ENCODE peak calls at places on chromosomes 12 and 14, in five cellular contexts. One of them, this sample, is unnamed.

GRCh38 chr12:127928615-127929014 is 338.4 kb upstream of the TMEM132C start:
- DNase-seq in HepG2: no peak
- DNase-seq in SK-N-SH: no peak
- DNase-seq in K562: no peak
- DNase-seq in GM12878: no peak
- DNase-seq in this sample: no peak

GRCh38 chr12:12364787-12365441 is 8.0 kb downstream of the BORCS5 start:
- DNase-seq in HepG2: no peak
- DNase-seq in SK-N-SH: no peak
- DNase-seq in K562: no peak
- DNase-seq in GM12878: no peak
- DNase-seq in this sample: no peak

GRCh38 chr12:121514184-121514742 is 66.6 kb downstream of the KDM2B start:
- DNase-seq in HepG2: no peak
- DNase-seq in SK-N-SH: peak
- DNase-seq in K562: no peak
- DNase-seq in GM12878: no peak
- DNase-seq in this sample: no peak

GRCh38 chr12:116489116-116489515 is 70.1 kb upstream of the MAP1LC3B2 start:
- DNase-seq in HepG2: no peak
- DNase-seq in SK-N-SH: no peak
- DNase-seq in K562: no peak
- DNase-seq in GM12878: no peak
- DNase-seq in this sample: no peak

GRCh38 chr12:51200806-51201205 is 17.1 kb downstream of the POU6F1 start:
- DNase-seq in HepG2: no peak
- DNase-seq in SK-N-SH: no peak
- DNase-seq in K562: no peak
- DNase-seq in GM12878: no peak
- DNase-seq in this sample: no peak

GRCh38 chr12:47024463-47024862 is 55.0 kb upstream of the PCED1B start:
- DNase-seq in HepG2: no peak
- DNase-seq in SK-N-SH: no peak
- DNase-seq in K562: no peak
- DNase-seq in GM12878: no peak
- DNase-seq in this sample: no peak

GRCh38 chr12:18382486-18382885 is 121.2 kb downstream of the PIK3C2G start:
- DNase-seq in HepG2: no peak
- DNase-seq in SK-N-SH: no peak
- DNase-seq in K562: no peak
- DNase-seq in GM12878: no peak
- DNase-seq in this sample: no peak

GRCh38 chr12:28998662-28999120 is 150.4 kb upstream of the FAR2 start:
- DNase-seq in HepG2: peak
- DNase-seq in SK-N-SH: peak
- DNase-seq in K562: no peak
- DNase-seq in GM12878: no peak
- DNase-seq in this sample: no peak

GRCh38 chr14:51781352-51781751 is 79.1 kb upstream of the GNG2 start:
- DNase-seq in HepG2: no peak
- DNase-seq in SK-N-SH: no peak
- DNase-seq in K562: no peak
- DNase-seq in GM12878: no peak
- DNase-seq in this sample: no peak

GRCh38 chr14:104981699-104982541 is 3.7 kb upstream of the CLBA1 start:
- DNase-seq in HepG2: no peak
- DNase-seq in SK-N-SH: no peak
- DNase-seq in K562: no peak
- DNase-seq in GM12878: no peak
- DNase-seq in this sample: no peak

GRCh38 chr12:132099739-132100138 is 44.4 kb downstream of the DDX51 start:
- DNase-seq in HepG2: no peak
- DNase-seq in SK-N-SH: no peak
- DNase-seq in K562: no peak
- DNase-seq in GM12878: no peak
- DNase-seq in this sample: no peak

GRCh38 chr14:96194657-96195431 is 9.8 kb upstream of the BDKRB2 start:
- DNase-seq in HepG2: peak
- DNase-seq in SK-N-SH: no peak
- DNase-seq in K562: no peak
- DNase-seq in GM12878: no peak
- DNase-seq in this sample: no peak

GRCh38 chr14:65237023-65237814 is 134.9 kb upstream of the MAX start:
- DNase-seq in HepG2: no peak
- DNase-seq in SK-N-SH: no peak
- DNase-seq in K562: no peak
- DNase-seq in GM12878: no peak
- DNase-seq in this sample: no peak

DNA sequence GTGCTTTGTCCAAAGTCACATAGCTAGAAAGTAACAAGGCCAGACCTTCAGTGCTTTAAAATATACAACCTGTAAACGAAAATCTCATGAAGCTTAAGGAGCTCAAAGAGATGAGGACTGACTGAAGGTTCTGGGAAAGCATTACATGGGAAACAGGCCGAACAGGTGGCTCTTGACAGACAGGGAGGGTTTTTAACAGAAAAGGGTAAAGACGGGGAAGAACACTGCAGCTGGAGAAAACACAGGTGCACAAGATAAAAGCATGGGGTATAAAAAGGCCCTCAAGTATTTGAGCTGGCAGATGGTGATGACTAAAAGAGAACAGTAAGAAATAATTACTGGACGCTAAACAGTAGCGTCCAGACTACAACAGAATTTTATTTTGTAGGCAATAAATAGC is 257.2 kb downstream of the NELL2 start:
- DNase-seq in HepG2: no peak
- DNase-seq in SK-N-SH: no peak
- DNase-seq in K562: no peak
- DNase-seq in GM12878: no peak
- DNase-seq in this sample: no peak
- H3K4me3 ChIP-seq in HepG2: no peak
- H3K4me3 ChIP-seq in SK-N-SH: no peak
- H3K4me3 ChIP-seq in K562: no peak
- H3K4me3 ChIP-seq in GM12878: no peak
- H3K4me3 ChIP-seq in this sample: no peak

DNA sequence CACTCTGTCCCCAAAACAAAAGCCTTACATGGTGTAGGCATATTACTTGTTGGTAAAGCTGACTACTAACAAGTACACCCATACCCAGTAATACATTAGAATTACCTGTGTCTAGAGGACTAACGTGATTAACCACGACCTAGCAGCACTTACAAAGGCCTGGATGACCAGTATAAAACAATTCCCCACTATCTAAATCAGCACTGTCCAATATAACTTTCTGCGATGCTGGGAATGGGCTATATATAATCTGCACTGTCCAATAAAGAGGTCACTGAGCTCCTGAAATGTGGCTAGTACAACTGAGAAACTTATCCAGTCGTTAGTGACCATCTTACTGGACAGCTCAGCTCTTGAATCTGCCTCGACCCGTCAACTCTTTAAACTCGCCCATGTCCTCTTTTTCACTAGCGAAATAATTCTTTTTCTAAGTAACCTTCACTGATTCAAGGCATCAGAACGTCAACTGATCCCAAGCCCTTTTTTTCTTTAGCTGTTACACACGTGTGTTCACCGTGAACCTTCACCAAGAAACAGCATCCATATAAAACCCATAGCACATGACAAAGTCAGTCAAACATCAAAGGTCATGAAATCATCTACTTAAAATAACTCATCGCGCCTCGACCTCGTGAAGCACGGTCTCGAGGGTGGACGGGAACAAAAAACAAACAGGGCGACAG is 911 bp upstream of the CIPC start:
- DNase-seq in HepG2: peak
- DNase-seq in SK-N-SH: no peak
- DNase-seq in K562: no peak
- DNase-seq in GM12878: no peak
- DNase-seq in this sample: no peak
- TF ChIP-seq YY1 in HepG2: no peak
- TF ChIP-seq YY1 in SK-N-SH: no peak
- TF ChIP-seq YY1 in K562: no peak
- TF ChIP-seq YY1 in GM12878: no peak
- TF ChIP-seq YY1 in this sample: no peak

DNA sequence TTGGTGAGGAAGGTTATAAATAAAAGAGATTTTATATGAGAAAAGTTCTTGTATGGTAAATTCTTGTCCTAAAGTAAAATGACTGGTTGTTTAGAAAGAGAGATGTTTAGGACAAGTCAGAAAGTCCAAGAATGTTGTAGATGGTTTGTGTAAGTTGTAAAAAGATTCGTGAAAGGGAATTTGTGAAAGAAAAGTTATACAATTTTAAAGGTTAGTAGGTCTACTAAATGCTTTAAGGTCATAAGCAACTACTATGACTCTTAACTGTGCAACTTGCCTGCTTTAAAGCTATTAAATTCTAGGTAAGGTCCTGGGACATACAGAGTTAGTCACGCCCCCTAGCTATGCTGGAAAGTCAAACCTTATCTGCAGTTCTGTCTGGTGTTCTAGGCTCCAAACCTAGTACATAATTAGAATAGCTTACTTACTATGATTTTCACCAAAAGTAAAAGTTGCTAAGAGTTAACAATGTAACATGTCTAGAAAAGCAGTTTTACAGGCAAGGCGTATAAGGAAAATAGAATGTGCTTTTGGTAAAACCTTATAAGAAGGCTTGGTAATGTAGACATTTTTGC is 11.2 kb upstream of the DHRS2 start:
- DNase-seq in HepG2: no peak
- DNase-seq in SK-N-SH: no peak
- DNase-seq in K562: no peak
- DNase-seq in GM12878: no peak
- DNase-seq in this sample: peak
- TF ChIP-seq ZBTB33 in HepG2: no peak
- TF ChIP-seq ZBTB33 in SK-N-SH: no peak
- TF ChIP-seq ZBTB33 in K562: no peak
- TF ChIP-seq ZBTB33 in GM12878: no peak
- TF ChIP-seq ZBTB33 in this sample: no peak

DNA sequence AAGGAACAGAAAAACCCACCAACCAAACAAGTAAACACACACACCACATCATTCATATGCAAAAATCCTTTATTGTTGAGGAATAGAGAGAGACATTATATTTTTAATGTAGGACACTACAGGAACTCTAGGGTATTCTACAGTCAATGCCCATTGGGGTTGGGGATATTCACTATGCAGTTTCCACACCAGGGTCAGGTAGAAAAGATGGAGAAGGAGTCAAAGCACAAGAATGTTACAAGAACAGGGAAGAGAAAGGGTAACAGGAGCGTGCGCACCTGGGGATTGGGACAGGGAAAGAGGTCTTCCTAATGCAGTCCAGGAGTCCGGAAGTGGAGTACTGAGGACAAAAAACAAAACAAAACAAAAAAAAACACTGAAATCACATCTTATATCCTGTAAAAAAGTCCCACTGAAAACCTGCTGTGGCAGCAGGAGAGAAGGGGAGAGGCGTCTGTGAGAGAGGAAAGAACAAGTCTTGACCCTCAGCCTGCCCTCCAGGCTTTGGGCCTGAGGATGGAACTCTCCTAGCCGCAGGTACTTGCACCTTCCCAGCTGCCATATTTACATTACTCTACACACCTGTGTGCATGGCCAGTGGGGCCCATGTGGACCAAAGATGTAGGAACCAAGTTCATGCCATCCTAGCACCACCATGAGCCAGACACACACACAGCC is 3.7 kb upstream of the ZBTB39 start:
- DNase-seq in HepG2: no peak
- DNase-seq in SK-N-SH: no peak
- DNase-seq in K562: no peak
- DNase-seq in GM12878: no peak
- DNase-seq in this sample: no peak
- H3K4me3 ChIP-seq in HepG2: no peak
- H3K4me3 ChIP-seq in SK-N-SH: no peak
- H3K4me3 ChIP-seq in K562: no peak
- H3K4me3 ChIP-seq in GM12878: no peak
- H3K4me3 ChIP-seq in this sample: no peak

GRCh38 chr12:53378705-53379388 is 1.1 kb upstream of the SP1 start:
- DNase-seq in HepG2: no peak
- DNase-seq in SK-N-SH: no peak
- DNase-seq in K562: no peak
- DNase-seq in GM12878: no peak
- DNase-seq in this sample: no peak
- TF ChIP-seq YY1 in HepG2: no peak
- TF ChIP-seq YY1 in SK-N-SH: no peak
- TF ChIP-seq YY1 in K562: no peak
- TF ChIP-seq YY1 in GM12878: no peak
- TF ChIP-seq YY1 in this sample: no peak

GRCh38 chr14:99245541-99246511 is 26.2 kb downstream of the BCL11B start:
- DNase-seq in HepG2: no peak
- DNase-seq in SK-N-SH: no peak
- DNase-seq in K562: no peak
- DNase-seq in GM12878: no peak
- DNase-seq in this sample: no peak

GRCh38 chr14:99247772-99248171 is 24.2 kb downstream of the BCL11B start:
- DNase-seq in HepG2: no peak
- DNase-seq in SK-N-SH: no peak
- DNase-seq in K562: no peak
- DNase-seq in GM12878: no peak
- DNase-seq in this sample: no peak

GRCh38 chr14:99247091-99247729 is 24.8 kb downstream of the BCL11B start:
- DNase-seq in HepG2: no peak
- DNase-seq in SK-N-SH: no peak
- DNase-seq in K562: no peak
- DNase-seq in GM12878: no peak
- DNase-seq in this sample: no peak

GRCh38 chr14:99244960-99245340 is 27.0 kb downstream of the BCL11B start:
- DNase-seq in HepG2: no peak
- DNase-seq in SK-N-SH: no peak
- DNase-seq in K562: no peak
- DNase-seq in GM12878: no peak
- DNase-seq in this sample: no peak

DNA sequence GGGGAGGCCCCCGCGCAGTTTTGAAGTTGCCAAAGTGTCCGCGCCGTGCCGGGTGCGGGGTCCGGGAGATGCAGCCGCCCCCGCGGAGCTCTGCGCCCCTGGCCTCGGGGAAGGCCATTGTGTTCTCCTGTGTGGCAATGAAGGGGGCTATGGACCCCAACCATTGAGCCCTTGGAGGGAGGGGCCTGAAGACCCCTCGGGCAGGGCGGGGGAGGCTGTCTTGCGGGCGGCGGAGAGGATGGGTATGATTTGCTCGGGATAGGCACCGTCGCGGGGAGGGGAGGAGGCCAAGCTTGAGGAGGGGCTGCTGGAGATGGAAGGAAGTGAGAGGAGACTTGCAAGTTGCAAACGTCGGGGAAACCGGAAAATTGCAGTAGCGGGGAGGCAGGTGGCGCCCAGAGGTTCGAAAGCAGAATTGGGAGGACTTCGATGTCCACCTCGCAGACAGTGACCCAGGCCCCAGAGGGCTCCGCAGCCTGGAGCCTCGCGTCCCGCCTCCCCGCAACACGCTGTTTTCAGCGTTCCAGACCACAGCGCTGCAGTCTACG is 25.4 kb downstream of the BCL11B start:
- DNase-seq in HepG2: no peak
- DNase-seq in SK-N-SH: no peak
- DNase-seq in K562: no peak
- DNase-seq in GM12878: no peak
- DNase-seq in this sample: no peak
- TF ChIP-seq ZBTB33 in HepG2: no peak
- TF ChIP-seq ZBTB33 in SK-N-SH: no peak
- TF ChIP-seq ZBTB33 in K562: no peak
- TF ChIP-seq ZBTB33 in GM12878: no peak
- TF ChIP-seq ZBTB33 in this sample: no peak